ENCODE peak calls at places on chromosomes 2 and 18, in four cellular contexts. O is choroid plexus epithelial cell, Q is adipocyte, V is right cardiac atrium. D is an unnamed sample.

GRCh38 chr2:219041252-219041651 is at the start of gene CFAP65:
- DNase-seq in O (peak; percentile 71), V (peak; percentile 66), Q (peak; percentile 66), D (no peak)

GRCh38 chr2:128466377-128467175 is 147.9 kb upstream of the HS6ST1 start:
- DNase-seq in Q (peak; percentile 25), V (peak; percentile 86), O (no peak), D (no peak)

GRCh38 chr18:63454497-63454896 is 22.3 kb upstream of the SERPINB5 start:
- DNase-seq in Q (peak; percentile 73), V (no peak), O (no peak), D (no peak)

GRCh38 chr2:24915796-24916195 is 4.2 kb downstream of the ADCY3 start:
- DNase-seq in O (no peak), Q (peak; percentile 59), V (no peak), D (no peak)

GRCh38 chr2:65351948-65352595 is 80.3 kb downstream of the SPRED2 start:
- DNase-seq in O (no peak), V (no peak), Q (no peak), D (no peak)

GRCh38 chr2:73117441-73117840 is 4.7 kb upstream of the RAB11FIP5 start:
- DNase-seq in V (no peak), Q (peak; percentile 38), O (no peak), D (no peak)

GRCh38 chr2:216789088-216789487 is 70.8 kb downstream of the TNP1 start:
- DNase-seq in O (no peak), Q (no peak), V (no peak), D (no peak)

GRCh38 chr2:109280804-109281203 is 151.8 kb downstream of the SH3RF3 start:
- DNase-seq in V (no peak), Q (no peak), O (no peak), D (no peak)

GRCh38 chr2:100317634-100318033 is 4.7 kb downstream of the LONRF2 start:
- DNase-seq in Q (peak; percentile 20), V (no peak), O (no peak), D (no peak)

GRCh38 chr2:8216397-8216796 is 465.5 kb upstream of the ID2 start:
- DNase-seq in O (no peak), V (no peak), Q (peak; percentile 74), D (no peak)

GRCh38 chr18:59038295-59039039 is 101.2 kb upstream of the SEC11C start:
- DNase-seq in V (no peak), Q (no peak), O (no peak), D (no peak)

GRCh38 chr2:64036343-64036742 is 17.1 kb upstream of the VPS54 start:
- DNase-seq in V (no peak), Q (peak; percentile 42), O (peak; percentile 65), D (no peak)

GRCh38 chr18:46152436-46152807 is 48.2 kb downstream of the HAUS1 start:
- DNase-seq in V (peak; percentile 75), O (peak; percentile 53), Q (peak; percentile 77), D (no peak)
- H3K4me3 ChIP-seq in V (no peak overlapping the region), O (no peak overlapping the region), Q (no peak overlapping the region), D (no peak overlapping the region)

DNA sequence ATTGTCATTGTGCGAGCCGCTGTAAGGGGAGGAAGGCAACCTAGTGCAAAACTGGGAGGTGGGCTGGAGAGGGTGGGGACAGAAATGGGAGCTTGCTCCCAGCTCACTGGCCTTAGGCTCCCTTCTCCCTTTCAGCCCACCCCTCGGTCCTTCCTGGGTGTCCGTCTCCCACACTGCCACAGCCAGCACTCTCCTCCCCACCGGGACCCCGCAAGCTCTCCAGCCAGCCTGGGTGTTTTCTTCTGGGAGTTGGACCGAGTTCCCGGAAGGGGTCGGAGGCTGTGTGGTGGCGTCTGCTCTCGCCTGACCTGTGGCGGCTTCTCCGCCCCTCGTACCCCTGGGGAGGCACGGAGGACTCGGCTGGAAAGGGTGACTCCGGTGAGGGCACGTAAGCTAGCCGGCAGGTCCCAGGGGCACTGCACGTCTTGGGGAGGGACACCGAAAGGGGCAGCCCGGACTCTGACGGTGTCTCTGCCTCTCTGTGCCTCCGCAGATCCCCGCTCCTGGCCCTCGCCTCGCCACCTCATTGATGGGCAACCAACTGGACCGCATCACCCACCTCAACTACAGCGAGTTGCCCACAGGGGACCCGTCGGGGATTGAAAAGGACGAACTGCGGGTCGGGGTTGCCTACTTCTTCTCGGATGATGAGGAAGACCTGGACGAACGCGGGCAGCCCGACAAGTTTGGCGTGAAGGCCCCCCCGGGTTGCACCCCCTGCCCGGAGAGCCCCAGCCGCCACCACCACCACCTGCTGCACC is 1.1 kb downstream of the LRATD1 start:
- DNase-seq in Q (no peak), V (peak; percentile 44), O (no peak), D (no peak)
- H3K4me3 ChIP-seq in Q (peak overlapping the region; percentile 82), V (peak overlapping the region; percentile 57), O (no peak overlapping the region), D (no peak overlapping the region)

GRCh38 chr18:41905786-41906527 is 49.1 kb upstream of the PIK3C3 start:
- DNase-seq in Q (no peak), O (no peak), V (no peak), D (no peak)

DNA sequence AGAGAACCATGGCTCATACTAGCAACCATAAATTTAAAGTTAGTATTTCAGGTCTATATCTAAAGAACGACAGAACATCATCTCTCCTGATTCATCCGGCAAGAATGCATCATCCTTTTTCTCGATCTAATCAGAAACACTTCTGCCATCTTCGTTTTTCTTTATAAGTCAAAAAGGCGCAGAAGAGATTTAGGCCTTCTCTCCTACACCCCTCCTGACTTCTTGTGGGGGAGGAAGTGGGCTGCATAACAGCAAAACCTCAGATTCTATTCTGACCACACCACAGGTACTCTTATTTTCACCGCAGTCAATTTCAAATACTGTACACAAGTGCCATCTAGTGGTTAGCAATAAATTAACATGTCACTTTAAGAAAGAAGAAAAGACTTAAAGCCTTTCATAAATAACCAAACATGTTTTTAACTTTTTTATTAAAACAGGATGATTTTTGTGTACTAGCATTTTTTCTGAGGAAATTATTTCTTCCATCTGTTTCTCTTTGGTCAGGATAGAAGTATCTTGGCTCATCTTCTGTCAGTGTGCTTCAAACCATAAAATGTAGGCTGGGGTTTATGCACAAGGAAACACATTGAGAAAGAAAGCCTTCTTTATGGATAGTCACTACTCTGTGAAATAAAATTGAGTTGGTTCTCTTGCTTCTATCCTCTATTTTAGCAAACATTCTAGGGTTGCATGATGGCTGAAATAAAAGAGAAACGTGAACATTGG is 48.3 kb upstream of the PIK3C3 start:
- DNase-seq in V (no peak), O (peak; percentile 78), Q (peak; percentile 70), D (peak; percentile 34)
- H3K4me3 ChIP-seq in V (peak overlapping the region; percentile 20), O (peak overlapping the region; percentile 39), Q (peak overlapping the region; percentile 62), D (no peak overlapping the region)

DNA sequence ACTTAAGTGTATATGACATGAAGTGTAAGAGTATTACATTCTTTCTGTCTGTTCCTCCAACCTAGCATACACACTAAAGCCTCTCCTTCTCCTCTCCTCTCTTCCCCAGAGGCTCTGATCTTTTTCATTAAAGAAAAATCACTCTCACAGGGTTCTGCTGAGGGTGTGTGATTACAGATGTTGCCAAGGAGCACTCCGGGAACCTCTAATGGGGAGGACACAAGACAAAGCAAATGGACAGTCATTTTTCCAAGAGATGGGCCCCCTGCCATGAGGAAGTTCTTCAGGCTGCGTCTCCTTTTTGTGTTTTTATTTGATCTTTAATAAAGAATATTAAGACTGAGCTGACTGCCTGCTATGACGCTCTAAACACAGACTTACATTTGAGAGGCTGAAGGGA is 578.0 kb downstream of the PIK3C3 start:
- DNase-seq in V (no peak), O (no peak), Q (no peak), D (no peak)
- H3K4me3 ChIP-seq in V (no peak overlapping the region), O (no peak overlapping the region), Q (no peak overlapping the region), D (no peak overlapping the region)

DNA sequence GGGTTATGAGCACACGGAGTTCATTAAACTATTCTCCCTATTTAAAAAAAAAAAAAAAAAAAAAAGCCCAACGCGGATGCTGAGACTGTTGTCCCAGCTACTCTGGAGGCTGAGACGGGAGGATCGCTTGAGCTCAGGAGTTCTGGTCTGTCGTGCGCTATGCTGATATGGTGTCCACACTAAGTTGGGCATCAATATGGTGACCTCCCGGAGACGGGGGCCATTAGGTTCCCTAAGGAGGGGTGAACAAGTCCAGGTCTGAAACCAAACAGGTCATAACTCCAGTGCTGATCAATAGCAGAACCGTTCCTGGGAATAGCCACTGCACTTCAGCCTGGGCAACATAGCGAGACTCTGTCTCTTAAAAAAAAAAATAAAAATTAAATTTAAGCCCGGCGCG is 12.9 kb upstream of the ANKRD53 start:
- DNase-seq in Q (no peak), V (no peak), O (no peak), D (no peak)
- H3K4me3 ChIP-seq in Q (peak overlapping the region; percentile 76), V (no peak overlapping the region), O (no peak overlapping the region), D (no peak overlapping the region)

D was measured in GM12864.